ENCODE peak calls at places on chromosomes 6 and 20, in four cellular contexts. A, Y, W and U are unnamed samples.

GRCh38 chr20:48705208-48706115 is 122.3 kb downstream of the PREX1 start:
- DNase-seq in A (no peak), Y (no peak), W (no peak), U (no peak)

GRCh38 chr6:107458687-107459282 is 579 bp downstream of the PDSS2 start:
- DNase-seq in A (no peak), Y (peak), W (no peak), U (peak)

GRCh38 chr6:157385482-157385881 is 4.5 kb downstream of the ZDHHC14 start:
- DNase-seq in A (no peak), Y (no peak), W (no peak), U (peak)

GRCh38 chr6:4612636-4613171 is 163.5 kb upstream of the CDYL start:
- DNase-seq in A (no peak), Y (no peak), W (no peak), U (no peak)

GRCh38 chr6:215335-216034 is 76.8 kb upstream of the DUSP22 start:
- DNase-seq in A (peak), Y (no peak), W (no peak), U (peak)

GRCh38 chr6:43984442-43985321 is 142.6 kb downstream of the MRPL14 start:
- DNase-seq in A (no peak), Y (no peak), W (no peak), U (peak)

GRCh38 chr6:66496659-66497058 is 789.6 kb upstream of the EYS start:
- DNase-seq in A (no peak), Y (peak), W (no peak), U (peak)

GRCh38 chr6:16316741-16317251 is 78.4 kb downstream of the GMPR start:
- DNase-seq in A (no peak), Y (peak), W (no peak), U (peak)

GRCh38 chr6:70456725-70457124 is 43.4 kb downstream of the FAM135A start:
- DNase-seq in A (no peak), Y (no peak), W (no peak), U (no peak)

GRCh38 chr20:36149469-36149868 is 5.1 kb upstream of the EPB41L1 start:
- DNase-seq in A (no peak), Y (no peak), W (no peak), U (peak)